ENCODE peak calls at places on chromosomes 12 and 14, in four cellular contexts. O, B, E and X are unnamed samples.

GRCh38 chr14:94867931-94868597 is 98.2 kb upstream of the GSC start:
- DNase-seq in B (no peak), E (peak), O (peak), X (no peak)

GRCh38 chr14:73467800-73468199 is 9.5 kb upstream of the NUMB start:
- DNase-seq in E (no peak), B (peak), O (no peak), X (no peak)

GRCh38 chr14:71574976-71575375 is 357.3 kb upstream of the RGS6 start:
- DNase-seq in O (no peak), B (peak), E (no peak), X (no peak)

GRCh38 chr14:73102806-73103497 is 33.4 kb upstream of the PSEN1 start:
- DNase-seq in B (no peak), O (no peak), E (no peak), X (no peak)

GRCh38 chr14:52076334-52076733 is 7.5 kb upstream of the NID2 start:
- DNase-seq in E (no peak), B (peak), O (no peak), X (no peak)

GRCh38 chr14:61751475-61751989 is 10.7 kb upstream of the SNAPC1 start:
- DNase-seq in B (no peak), E (no peak), O (no peak), X (no peak)

GRCh38 chr12:114682920-114683708 is 861 bp downstream of the TBX3 start:
- DNase-seq in E (no peak), O (no peak), B (no peak), X (no peak)

GRCh38 chr12:100845095-100845494 is 50.5 kb downstream of the ANO4 start:
- DNase-seq in B (no peak), E (no peak), O (no peak), X (no peak)

GRCh38 chr12:111842556-111843396 is 748 bp downstream of the MAPKAPK5 start:
- DNase-seq in O (peak), E (no peak), B (no peak), X (peak)

GRCh38 chr14:42490536-42490935 is 883.9 kb downstream of the LRFN5 start:
- DNase-seq in O (no peak), E (no peak), B (peak), X (no peak)

GRCh38 chr12:43740511-43741100 is 18.0 kb downstream of the PUS7L start:
- DNase-seq in E (no peak), O (no peak), B (peak), X (no peak)

GRCh38 chr14:73786632-73786941 is 65.0 kb upstream of the PTGR2 start:
- DNase-seq in E (peak), O (peak), B (peak), X (peak)

GRCh38 chr14:87139299-87139698 is 853.7 kb downstream of the GALC start:
- DNase-seq in B (peak), O (peak), E (no peak), X (no peak)

GRCh38 chr14:68668028-68668427 is 124.8 kb downstream of the ZFP36L1 start:
- DNase-seq in E (no peak), B (no peak), O (no peak), X (no peak)

GRCh38 chr12:4252595-4252994 is 21.0 kb upstream of the CCND2 start:
- DNase-seq in O (no peak), B (no peak), E (no peak), X (no peak)

GRCh38 chr12:69157023-69157655 is 82.2 kb upstream of the CPSF6 start:
- DNase-seq in B (peak), O (peak), E (peak), X (peak)

GRCh38 chr12:85065816-85066482 is 29.8 kb downstream of the LRRIQ1 start:
- DNase-seq in B (no peak), E (no peak), O (no peak), X (no peak)

DNA sequence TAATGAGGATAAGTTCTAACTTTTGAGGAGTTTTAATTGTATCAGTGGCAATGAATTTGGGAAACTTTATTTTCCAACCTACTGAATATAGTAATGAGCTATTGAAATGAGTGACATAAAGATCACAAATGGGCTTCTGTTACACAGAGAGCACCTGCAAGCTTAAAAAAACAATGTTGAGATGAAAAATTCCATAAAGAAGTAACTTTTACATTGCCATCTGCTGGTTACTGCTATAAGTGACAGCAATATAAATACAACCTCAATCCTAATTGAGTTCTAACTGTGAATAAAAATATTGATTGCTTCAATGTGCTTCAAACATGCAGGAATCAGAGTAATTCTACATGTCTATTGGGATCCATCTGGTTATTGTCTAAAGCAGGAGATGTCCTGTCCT is 14.2 kb downstream of the WIF1 start:
- DNase-seq in O (no peak), E (no peak), B (peak), X (no peak)
- TF ChIP-seq CTCF in O (peak), E (peak), B (peak), X (peak)

DNA sequence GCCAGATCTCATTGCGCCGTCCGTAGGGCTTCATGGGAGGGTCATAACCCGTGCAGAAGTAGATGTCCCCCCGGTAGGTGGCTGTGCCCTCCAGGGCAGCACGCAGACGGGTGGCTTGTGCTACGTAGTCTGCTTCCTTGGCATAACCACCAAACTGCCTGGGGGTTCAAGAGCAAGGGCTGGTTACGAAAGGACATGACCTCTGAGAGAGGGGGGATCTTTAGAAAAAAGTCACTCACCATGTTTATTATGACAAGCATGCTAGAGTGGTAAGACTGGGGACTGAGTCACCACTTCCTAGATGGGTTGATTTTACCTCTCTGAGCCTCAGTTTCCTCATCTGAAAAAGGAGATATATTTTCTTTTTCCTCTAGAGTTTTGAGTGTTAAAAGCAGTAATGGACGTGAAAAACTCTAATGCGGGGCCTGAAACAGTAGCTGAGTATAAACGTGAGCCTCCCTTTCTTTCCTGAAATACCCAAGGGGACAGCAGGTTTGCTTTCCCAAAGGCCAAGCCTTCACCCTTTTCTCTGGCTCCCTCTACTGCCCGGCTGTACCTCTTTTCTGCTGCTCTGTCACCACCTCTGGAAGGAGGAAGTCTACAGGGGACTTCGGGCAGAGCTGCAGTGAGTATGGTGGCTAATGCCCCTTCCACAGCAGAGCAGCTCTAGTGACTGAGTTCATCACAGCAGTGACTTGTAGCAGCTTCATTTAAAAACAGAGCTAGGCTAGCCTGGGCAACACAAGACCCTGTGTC is 23.5 kb upstream of the GPRC5D start:
- DNase-seq in O (peak), B (peak), E (no peak), X (no peak)
- TF ChIP-seq CTCF in O (peak), B (peak), E (no peak), X (peak)

DNA sequence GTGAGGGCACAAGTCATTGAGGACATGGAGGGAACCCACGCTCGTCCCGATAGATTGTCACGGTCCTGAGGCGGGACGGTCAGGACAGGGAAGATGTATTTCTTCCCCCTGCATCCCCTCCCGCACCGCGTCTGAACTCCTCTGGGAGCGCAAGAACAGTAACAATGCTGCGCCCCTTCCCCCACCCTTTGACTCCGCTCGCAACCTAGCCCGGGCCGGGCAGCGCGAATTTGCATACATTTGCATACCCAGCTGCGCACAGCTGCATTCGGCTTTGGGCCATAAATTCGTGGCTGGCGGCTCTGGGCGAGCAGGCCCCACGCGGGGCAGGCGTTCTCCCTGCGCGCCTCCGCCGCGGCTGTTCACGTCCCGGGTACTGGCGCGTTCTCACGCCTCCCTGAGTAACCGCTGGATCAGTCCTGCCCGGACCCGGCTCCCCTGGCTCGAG is 29.0 kb upstream of the SMUG1 start:
- DNase-seq in O (no peak), B (no peak), E (peak), X (no peak)
- TF ChIP-seq CTCF in O (no peak), B (no peak), E (no peak), X (no peak)

DNA sequence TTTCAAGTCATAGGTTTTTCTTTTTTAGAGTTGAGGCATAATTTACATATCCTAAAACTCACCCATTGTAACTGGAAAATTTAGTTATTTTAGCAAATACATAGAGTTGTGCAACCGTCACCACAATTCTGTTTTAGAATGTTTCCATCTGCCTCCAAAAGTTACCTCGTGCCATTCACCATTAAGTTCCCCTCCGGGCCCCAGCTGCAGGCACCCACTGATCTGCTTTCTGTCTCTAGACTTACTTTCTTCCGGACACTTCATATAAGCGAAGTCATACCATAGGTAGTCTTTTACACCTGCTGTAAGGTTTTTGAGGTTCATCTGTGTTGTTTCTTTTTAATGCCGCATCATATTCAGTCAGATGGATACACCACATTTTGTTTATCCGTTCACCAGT is 28.7 kb downstream of the PPP2R5C start:
- DNase-seq in O (no peak), E (no peak), B (no peak), X (no peak)
- TF ChIP-seq CTCF in O (no peak), E (no peak), B (no peak), X (no peak)

GRCh38 chr12:2582631-2583616 is 211.8 kb upstream of the FKBP4 start:
- DNase-seq in B (peak), O (peak), E (peak), X (peak)
- TF ChIP-seq CTCF in B (peak), O (peak), E (peak), X (peak)

GRCh38 chr12:88156075-88156654 is 14.1 kb downstream of the TMTC3 start:
- DNase-seq in E (no peak), B (no peak), O (no peak), X (no peak)

GRCh38 chr12:88150063-88150462 is 8.0 kb downstream of the TMTC3 start:
- DNase-seq in B (no peak), E (no peak), O (no peak), X (no peak)

DNA sequence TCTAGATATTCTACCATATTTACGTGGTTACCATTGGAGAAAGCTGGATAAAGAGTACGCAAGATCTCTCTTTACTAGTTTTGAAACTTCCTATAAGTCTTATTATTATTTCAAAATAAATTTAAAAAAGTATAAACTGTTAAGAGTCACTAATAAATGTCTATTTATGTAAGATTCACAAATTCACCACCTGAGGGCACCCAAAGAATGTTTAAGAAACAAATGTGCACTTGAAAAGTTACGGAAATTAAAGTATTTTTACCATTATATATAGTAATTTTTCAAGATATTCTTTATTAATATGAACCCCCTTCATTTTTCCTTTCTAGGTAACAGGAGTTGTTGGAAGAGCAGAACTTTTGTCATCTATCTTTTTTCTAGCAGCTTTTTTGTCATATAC is 11.9 kb downstream of the TMTC3 start:
- DNase-seq in E (no peak), B (peak), O (no peak), X (no peak)
- TF ChIP-seq CTCF in E (peak), B (peak), O (peak), X (peak)

GRCh38 chr14:96039633-96040311 is 610 bp downstream of the C14orf132 start:
- DNase-seq in O (no peak), E (peak), B (peak), X (peak)
- TF ChIP-seq CTCF in O (no peak), E (peak), B (peak), X (peak)

GRCh38 chr14:100855256-100855930 is 29.5 kb downstream of the MEG3 start:
- DNase-seq in B (no peak), O (no peak), E (no peak), X (no peak)
- TF ChIP-seq CTCF in B (no peak), O (no peak), E (no peak), X (no peak)

GRCh38 chr12:97283297-97283696 is 179.3 kb upstream of the RMST start:
- DNase-seq in B (no peak), E (no peak), O (no peak), X (no peak)
- TF ChIP-seq CTCF in B (no peak), E (peak), O (no peak), X (peak)

DNA sequence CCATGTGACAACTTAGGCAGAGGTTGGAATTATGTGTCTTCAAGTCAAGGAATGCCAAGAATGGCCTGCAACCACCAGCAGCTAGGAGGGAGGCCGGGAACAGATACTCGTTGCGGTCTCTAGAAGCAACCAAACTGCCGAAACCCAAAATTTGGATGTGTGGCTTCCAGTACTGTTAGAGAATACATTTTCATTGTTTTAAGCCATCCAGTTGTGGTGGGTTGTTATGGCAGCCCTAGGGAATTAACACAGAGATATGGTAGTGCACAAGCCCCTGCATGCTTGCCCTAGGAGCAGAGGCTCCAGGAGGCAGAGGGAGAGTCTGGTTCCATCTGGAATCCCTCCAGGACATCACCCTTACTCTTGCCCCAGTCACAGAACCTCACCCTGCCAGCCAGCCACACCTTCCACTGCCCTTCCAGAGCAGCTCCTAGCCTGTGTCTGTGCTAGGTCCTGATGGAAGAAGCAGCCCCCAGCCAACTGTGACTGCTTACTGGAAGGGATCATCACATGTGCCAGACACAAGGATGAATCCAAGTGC is 19.5 kb downstream of the PITPNM2 start:
- DNase-seq in O (no peak), E (no peak), B (no peak), X (no peak)
- TF ChIP-seq CTCF in O (no peak), E (no peak), B (no peak), X (no peak)